ENCODE peak calls at places on chromosomes 5 and 9, in five cellular contexts. E, L, U, H and O are unnamed samples.

GRCh38 chr5:150104550-150104870 is 18.2 kb upstream of the CSF1R start:
- DNase-seq in E (no peak), L (no peak), U (no peak), H (no peak), O (no peak)

GRCh38 chr5:144644317-144644716 is 473.6 kb downstream of the KCTD16 start:
- DNase-seq in E (no peak), L (no peak), U (no peak), H (no peak), O (no peak)

GRCh38 chr9:86354882-86355399 is 731 bp upstream of the TUT7 start:
- DNase-seq in E (no peak), L (no peak), U (no peak), H (no peak), O (no peak)

GRCh38 chr9:136155576-136155975 is 36.9 kb upstream of the TMEM250 start:
- DNase-seq in E (no peak), L (no peak), U (no peak), H (no peak), O (no peak)

GRCh38 chr5:11719888-11720481 is 184.3 kb downstream of the CTNND2 start:
- DNase-seq in E (no peak), L (no peak), U (no peak), H (no peak), O (no peak)

GRCh38 chr5:58459276-58459859 is 518 bp downstream of the PLK2 start:
- DNase-seq in E (peak), L (peak), U (no peak), H (peak), O (peak)

GRCh38 chr5:90853759-90854515 is 295.3 kb downstream of the ADGRV1 start:
- DNase-seq in E (no peak), L (no peak), U (no peak), H (no peak), O (no peak)

GRCh38 chr9:82560457-82560904 is 502.5 kb downstream of the RASEF start:
- DNase-seq in E (no peak), L (peak), U (no peak), H (no peak), O (no peak)

GRCh38 chr9:20087481-20087880 is 298.6 kb upstream of the SLC24A2 start:
- DNase-seq in E (peak), L (no peak), U (no peak), H (no peak), O (no peak)

GRCh38 chr5:154513669-154514084 is 35.6 kb upstream of the HAND1 start:
- DNase-seq in E (no peak), L (no peak), U (no peak), H (no peak), O (no peak)

GRCh38 chr9:91320299-91320698 is 41.4 kb downstream of the AUH start:
- DNase-seq in E (no peak), L (no peak), U (no peak), H (no peak), O (no peak)

GRCh38 chr5:2183154-2184023 is 300.7 kb upstream of the IRX4 start:
- DNase-seq in E (no peak), L (no peak), U (peak), H (no peak), O (no peak)

GRCh38 chr9:105835721-105836120 is 141.4 kb downstream of the TMEM38B start:
- DNase-seq in E (peak), L (no peak), U (peak), H (no peak), O (no peak)

GRCh38 chr9:115923903-115924668 is 229.5 kb upstream of the PAPPA start:
- DNase-seq in E (peak), L (no peak), U (no peak), H (no peak), O (no peak)

GRCh38 chr9:127384901-127385300 is 12.1 kb upstream of the SLC2A8 start:
- DNase-seq in E (no peak), L (no peak), U (peak), H (no peak), O (no peak)

GRCh38 chr9:127384016-127384730 is 12.8 kb upstream of the SLC2A8 start:
- DNase-seq in E (no peak), L (no peak), U (peak), H (no peak), O (no peak)

GRCh38 chr9:127382541-127382940 is 14.4 kb upstream of the SLC2A8 start:
- DNase-seq in E (no peak), L (no peak), U (no peak), H (no peak), O (no peak)

GRCh38 chr9:127386249-127386648 is 10.7 kb upstream of the SLC2A8 start:
- DNase-seq in E (no peak), L (no peak), U (no peak), H (no peak), O (no peak)

GRCh38 chr9:127380479-127380878 is 16.5 kb upstream of the SLC2A8 start:
- DNase-seq in E (no peak), L (no peak), U (no peak), H (no peak), O (no peak)
- H3K27ac ChIP-seq in E (no peak), L (no peak), U (no peak), H (no peak), O (no peak)

DNA sequence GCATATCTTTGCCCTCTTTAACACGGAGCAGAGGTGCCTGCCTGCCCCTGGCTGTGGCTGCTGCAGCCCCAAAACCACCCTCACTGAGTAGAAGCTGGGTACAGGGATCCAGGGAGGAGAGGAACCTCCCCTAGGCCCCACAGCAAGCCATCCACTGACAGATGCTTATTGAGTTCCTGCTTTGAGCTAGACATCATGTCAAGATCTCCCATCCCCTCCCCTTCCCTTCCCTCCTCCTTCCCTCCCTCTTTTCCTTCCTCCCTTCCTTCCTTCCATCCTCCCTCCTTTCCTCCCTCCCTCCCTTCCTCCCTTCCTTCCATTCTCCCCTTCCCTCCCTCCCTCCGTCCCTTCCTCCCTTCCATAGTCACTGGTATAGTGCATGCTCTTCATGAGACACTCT is 29.3 kb downstream of the GOLGA2 start:
- DNase-seq in E (no peak), L (no peak), U (no peak), H (no peak), O (no peak)
- H3K27ac ChIP-seq in E (peak), L (peak), U (peak), H (peak), O (no peak)

GRCh38 chr5:17000296-17000939 is 64.3 kb upstream of the MYO10 start:
- DNase-seq in E (peak), L (no peak), U (no peak), H (no peak), O (no peak)

GRCh38 chr5:17004441-17005086 is 68.5 kb upstream of the MYO10 start:
- DNase-seq in E (no peak), L (no peak), U (no peak), H (no peak), O (no peak)

GRCh38 chr5:17005087-17005828 is 69.2 kb upstream of the MYO10 start:
- DNase-seq in E (peak), L (no peak), U (no peak), H (no peak), O (no peak)

DNA sequence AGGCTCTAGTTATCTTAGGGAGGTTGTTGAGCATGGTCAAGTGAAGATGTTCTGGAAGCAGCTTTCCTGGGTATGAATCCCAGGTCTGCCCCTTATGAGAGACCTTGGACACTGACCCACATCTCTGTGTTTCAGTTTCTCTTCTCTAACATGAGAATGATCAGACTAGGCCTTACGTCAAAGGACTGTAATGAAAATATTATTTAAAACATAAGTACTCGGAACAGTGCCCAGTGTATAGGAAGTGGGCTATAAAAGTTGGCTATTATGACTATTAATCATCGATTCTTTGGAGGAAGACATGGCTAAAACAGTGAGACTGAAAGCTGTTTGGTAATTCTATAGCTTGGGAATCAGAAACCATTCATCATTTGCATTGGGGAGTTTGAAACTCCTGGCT is 65.3 kb upstream of the MYO10 start:
- DNase-seq in E (peak), L (no peak), U (no peak), H (no peak), O (no peak)
- H3K27ac ChIP-seq in E (peak), L (no peak), U (no peak), H (no peak), O (no peak)

GRCh38 chr9:69768101-69768500 is 8.3 kb upstream of the PTAR1 start:
- DNase-seq in E (no peak), L (no peak), U (no peak), H (no peak), O (no peak)

GRCh38 chr9:69771775-69772418 is 12.1 kb upstream of the PTAR1 start:
- DNase-seq in E (peak), L (no peak), U (no peak), H (no peak), O (no peak)

GRCh38 chr9:69773258-69773657 is 13.4 kb upstream of the PTAR1 start:
- DNase-seq in E (no peak), L (no peak), U (no peak), H (no peak), O (no peak)

DNA sequence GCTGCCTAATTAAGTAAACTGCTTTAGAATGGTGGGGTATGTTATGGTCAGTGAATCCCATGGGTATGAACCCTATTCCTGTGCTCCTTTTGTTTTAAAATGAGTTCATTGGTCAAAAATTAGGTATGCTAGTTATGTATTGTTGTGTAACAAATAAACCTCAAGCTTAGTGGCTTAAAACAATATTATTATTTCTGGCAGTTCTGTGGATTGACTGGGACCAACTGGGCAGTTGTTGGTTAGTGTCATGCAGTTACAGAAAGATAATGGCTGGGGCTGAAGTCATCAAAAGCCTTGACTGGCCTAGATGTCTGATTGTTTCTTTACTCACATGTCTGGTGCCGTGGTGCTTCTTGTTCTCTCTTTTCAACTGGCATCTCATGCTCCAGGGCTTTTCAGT is 8.9 kb upstream of the PTAR1 start:
- DNase-seq in E (peak), L (no peak), U (no peak), H (no peak), O (no peak)
- H3K27ac ChIP-seq in E (no peak), L (no peak), U (no peak), H (no peak), O (no peak)

GRCh38 chr9:128818099-128818838 is at the start of gene ENDOG:
- DNase-seq in E (peak), L (peak), U (peak), H (peak), O (peak)

GRCh38 chr9:128820665-128821583 is 2.6 kb downstream of the ENDOG start:
- DNase-seq in E (no peak), L (no peak), U (no peak), H (no peak), O (no peak)

GRCh38 chr9:128819716-128820664 is 1.7 kb downstream of the ENDOG start:
- DNase-seq in E (no peak), L (no peak), U (no peak), H (peak), O (no peak)

GRCh38 chr9:128821584-128822406 is 3.5 kb downstream of the ENDOG start:
- DNase-seq in E (no peak), L (no peak), U (no peak), H (no peak), O (no peak)

DNA sequence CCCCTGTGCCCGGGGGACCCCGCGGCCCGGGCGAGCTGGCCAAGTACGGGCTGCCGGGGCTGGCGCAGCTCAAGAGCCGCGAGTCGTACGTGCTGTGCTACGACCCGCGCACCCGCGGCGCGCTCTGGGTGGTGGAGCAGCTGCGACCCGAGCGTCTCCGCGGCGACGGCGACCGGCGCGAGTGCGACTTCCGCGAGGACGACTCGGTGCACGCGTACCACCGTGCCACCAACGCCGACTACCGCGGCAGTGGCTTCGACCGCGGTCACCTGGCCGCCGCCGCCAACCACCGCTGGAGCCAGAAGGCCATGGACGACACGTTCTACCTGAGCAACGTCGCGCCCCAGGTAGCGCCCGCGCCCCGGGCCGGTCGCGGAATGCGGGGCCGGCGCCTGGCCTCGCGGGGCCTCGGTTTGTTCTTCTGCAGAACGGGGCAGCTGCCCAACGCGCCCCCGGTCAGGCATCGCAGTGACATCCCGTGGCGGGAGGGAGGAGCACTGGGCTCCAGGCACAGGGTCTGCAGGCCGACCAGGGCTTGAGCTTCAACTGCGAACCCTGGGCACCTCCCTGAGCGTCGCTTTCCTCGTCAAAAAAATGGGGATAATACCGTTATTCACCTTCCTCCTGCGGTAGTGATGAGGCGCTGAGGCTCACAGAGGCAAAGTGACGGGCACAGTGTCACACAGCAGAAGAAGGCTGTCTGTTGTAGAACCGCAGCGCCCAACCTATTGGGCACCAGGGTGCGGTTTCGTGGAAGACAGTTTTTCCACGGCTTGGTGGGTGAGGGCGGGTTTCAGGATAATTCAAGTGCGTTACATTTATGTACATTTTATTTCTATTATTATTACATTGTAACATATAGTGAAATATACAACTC is 777 bp downstream of the ENDOG start:
- DNase-seq in E (no peak), L (peak), U (peak), H (no peak), O (peak)
- H3K27ac ChIP-seq in E (peak), L (peak), U (peak), H (peak), O (peak)

GRCh38 chr9:8858250-8859161 is 1058.9 kb upstream of the DMAC1 start:
- DNase-seq in E (no peak), L (no peak), U (no peak), H (peak), O (no peak)
- H3K27ac ChIP-seq in E (no peak), L (no peak), U (no peak), H (peak), O (no peak)

DNA sequence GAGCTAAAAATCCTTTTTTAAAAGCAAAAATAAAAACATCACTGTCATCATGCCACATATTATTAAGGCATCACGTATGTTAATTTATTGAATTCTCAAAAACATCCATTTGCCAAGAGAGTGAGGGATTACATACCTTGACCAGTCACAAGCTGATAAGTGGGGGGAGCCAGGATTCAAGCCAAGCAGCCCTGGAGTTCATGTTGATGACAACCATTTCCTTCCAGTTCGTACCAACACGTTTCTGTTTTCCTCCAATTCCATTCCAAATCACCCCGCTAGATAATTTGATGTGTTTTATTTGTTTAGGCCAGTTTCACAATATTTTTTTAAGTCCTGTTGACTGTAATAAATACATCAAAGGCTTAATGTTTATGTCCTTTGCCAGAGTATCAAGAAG is 53.0 kb downstream of the SLC1A3 start:
- DNase-seq in E (no peak), L (no peak), U (no peak), H (no peak), O (no peak)
- H3K27ac ChIP-seq in E (no peak), L (no peak), U (no peak), H (no peak), O (no peak)

GRCh38 chr9:5845147-5845531 is 12.2 kb upstream of the ERMP1 start:
- DNase-seq in E (no peak), L (no peak), U (no peak), H (no peak), O (no peak)
- H3K27ac ChIP-seq in E (peak), L (no peak), U (no peak), H (no peak), O (no peak)